ENCODE peak calls at places on chromosomes 12 and 14, in five cellular contexts. N is heart left ventricle, O is T-helper 9 cell, Y is stromal cell of bone marrow, P is H9. D is an unnamed sample.
A peak's percentile ranks its signal among the peaks of the same experiment; 100 is the strongest.

GRCh38 chr12:57401165-57401564 is 29.7 kb downstream of the R3HDM2 start:
- DNase-seq in O (no peak), P (no peak), N (peak; percentile 34), Y (no peak), D (no peak)

GRCh38 chr14:90797451-90797850 is 18.8 kb downstream of the TTC7B start:
- DNase-seq in O (no peak), N (no peak), P (no peak), Y (no peak), D (no peak)

GRCh38 chr12:52254180-52254964 is 20.1 kb upstream of the KRT86 start:
- DNase-seq in P (no peak), O (no peak), N (no peak), Y (no peak), D (no peak)

GRCh38 chr14:61511558-61511924 is 183.8 kb upstream of the HIF1A start:
- DNase-seq in N (no peak), Y (no peak), P (no peak), O (no peak), D (no peak)

GRCh38 chr14:62081012-62081612 is 318.9 kb downstream of the SNAPC1 start:
- DNase-seq in Y (no peak), P (no peak), O (no peak), N (no peak), D (no peak)

GRCh38 chr12:2617365-2617764 is 177.4 kb upstream of the FKBP4 start:
- DNase-seq in N (no peak), Y (no peak), P (peak; percentile 41), O (no peak), D (no peak)

GRCh38 chr14:74382231-74382630 is 34.0 kb downstream of the VRTN start:
- DNase-seq in N (no peak), Y (no peak), O (no peak), P (no peak), D (no peak)

GRCh38 chr12:48863296-48863695 is 2.4 kb downstream of the RND1 start:
- DNase-seq in P (no peak), N (no peak), O (no peak), Y (no peak), D (no peak)

GRCh38 chr14:34078117-34078743 is 127.4 kb upstream of the EGLN3 start:
- DNase-seq in N (no peak), Y (no peak), O (no peak), P (no peak), D (no peak)

GRCh38 chr12:125169451-125169850 is 104.2 kb downstream of the AACS start:
- DNase-seq in N (no peak), O (no peak), Y (no peak), P (no peak), D (no peak)

GRCh38 chr12:113263431-113263963 is 42.2 kb downstream of the TPCN1 start:
- DNase-seq in Y (no peak), O (no peak), N (no peak), P (no peak), D (no peak)

GRCh38 chr12:125184213-125184952 is 119.1 kb downstream of the AACS start:
- DNase-seq in P (no peak), N (no peak), Y (no peak), O (no peak), D (no peak)

GRCh38 chr14:55600784-55601561 is 21.0 kb downstream of the KTN1 start:
- DNase-seq in P (no peak), O (no peak), Y (no peak), N (no peak), D (no peak)

GRCh38 chr12:93632383-93632782 is 44.8 kb upstream of the CRADD start:
- DNase-seq in N (no peak), O (no peak), Y (no peak), P (peak; percentile 18), D (no peak)

GRCh38 chr12:131223791-131224567 is 270.3 kb downstream of the ADGRD1 start:
- DNase-seq in P (peak; percentile 99), O (no peak), N (no peak), Y (no peak), D (no peak)

GRCh38 chr14:24085215-24085614 is 8.9 kb upstream of the PCK2 start:
- DNase-seq in N (no peak), Y (no peak), P (no peak), O (no peak), D (no peak)

GRCh38 chr14:20418501-20418909 is 5.2 kb upstream of the TEP1 start:
- DNase-seq in N (no peak), P (no peak), O (no peak), Y (no peak), D (peak; percentile 51)

GRCh38 chr14:34699873-34700621 is 14.3 kb downstream of the CFL2 start:
- DNase-seq in O (no peak), Y (peak; percentile 86), P (no peak), N (no peak), D (no peak)

GRCh38 chr12:49296034-49296835 is 1.3 kb downstream of the PRPH start:
- DNase-seq in Y (no peak), O (peak; percentile 60), N (no peak), P (peak; percentile 87), D (peak; percentile 97)

GRCh38 chr12:46825526-46826414 is at the start of gene SLC38A4:
- DNase-seq in O (no peak), P (peak; percentile 80), Y (no peak), N (peak; percentile 56), D (peak; percentile 70)

D was measured in HuH-7.5.